ENCODE peak calls at places on chromosomes 7 and 10, in eight cellular contexts. One of them, this sample, is unnamed.
A peak's percentile ranks its signal among the peaks of the same experiment; 100 is the strongest.

GRCh38 chr7:151351967-151352366 is 10.4 kb downstream of the NUB1 start:
- DNase-seq in nephron progenitor cell: no peak
- DNase-seq in dorsolateral prefrontal cortex: no peak
- DNase-seq in A673: no peak
- DNase-seq in GM06990: peak; percentile 57
- DNase-seq in endothelial cell of umbilical vein: no peak
- DNase-seq in prostate gland: no peak
- DNase-seq in astrocyte: no peak
- DNase-seq in this sample: no peak

GRCh38 chr10:15211464-15211979 is 43.0 kb upstream of the NMT2 start:
- DNase-seq in nephron progenitor cell: no peak
- DNase-seq in dorsolateral prefrontal cortex: no peak
- DNase-seq in A673: no peak
- DNase-seq in GM06990: no peak
- DNase-seq in endothelial cell of umbilical vein: peak; percentile 19
- DNase-seq in prostate gland: no peak
- DNase-seq in astrocyte: peak; percentile 87
- DNase-seq in this sample: no peak

GRCh38 chr10:73232887-73233286 is 14.2 kb downstream of the DNAJC9 start:
- DNase-seq in nephron progenitor cell: no peak
- DNase-seq in dorsolateral prefrontal cortex: no peak
- DNase-seq in A673: no peak
- DNase-seq in GM06990: no peak
- DNase-seq in endothelial cell of umbilical vein: peak; percentile 6
- DNase-seq in prostate gland: no peak
- DNase-seq in astrocyte: no peak
- DNase-seq in this sample: no peak

GRCh38 chr7:100516135-100516812 is 22.7 kb upstream of the AGFG2 start:
- DNase-seq in nephron progenitor cell: no peak
- DNase-seq in dorsolateral prefrontal cortex: no peak
- DNase-seq in A673: peak; percentile 64
- DNase-seq in GM06990: peak; percentile 65
- DNase-seq in endothelial cell of umbilical vein: no peak
- DNase-seq in prostate gland: no peak
- DNase-seq in astrocyte: peak; percentile 95
- DNase-seq in this sample: no peak

GRCh38 chr10:34254596-34254995 is 560.5 kb downstream of the PARD3 start:
- DNase-seq in nephron progenitor cell: no peak
- DNase-seq in dorsolateral prefrontal cortex: no peak
- DNase-seq in A673: peak; percentile 28
- DNase-seq in GM06990: peak; percentile 55
- DNase-seq in endothelial cell of umbilical vein: peak; percentile 88
- DNase-seq in prostate gland: no peak
- DNase-seq in astrocyte: peak; percentile 75
- DNase-seq in this sample: no peak

GRCh38 chr7:120915314-120915713 is 35.3 kb upstream of the ING3 start:
- DNase-seq in nephron progenitor cell: no peak
- DNase-seq in dorsolateral prefrontal cortex: no peak
- DNase-seq in A673: no peak
- DNase-seq in GM06990: no peak
- DNase-seq in endothelial cell of umbilical vein: no peak
- DNase-seq in prostate gland: no peak
- DNase-seq in astrocyte: no peak
- DNase-seq in this sample: no peak

GRCh38 chr10:55803055-55803454 is 558.0 kb downstream of the ZWINT start:
- DNase-seq in nephron progenitor cell: no peak
- DNase-seq in dorsolateral prefrontal cortex: no peak
- DNase-seq in A673: no peak
- DNase-seq in GM06990: no peak
- DNase-seq in endothelial cell of umbilical vein: no peak
- DNase-seq in prostate gland: no peak
- DNase-seq in astrocyte: no peak
- DNase-seq in this sample: no peak

GRCh38 chr10:46096426-46096825 is 50.4 kb upstream of the MSMB start:
- DNase-seq in nephron progenitor cell: no peak
- DNase-seq in dorsolateral prefrontal cortex: no peak
- DNase-seq in A673: no peak
- DNase-seq in GM06990: no peak
- DNase-seq in endothelial cell of umbilical vein: no peak
- DNase-seq in prostate gland: no peak
- DNase-seq in astrocyte: no peak
- DNase-seq in this sample: no peak

GRCh38 chr10:116038259-116038658 is 234.7 kb downstream of the GFRA1 start:
- DNase-seq in nephron progenitor cell: no peak
- DNase-seq in dorsolateral prefrontal cortex: no peak
- DNase-seq in A673: peak; percentile 18
- DNase-seq in GM06990: no peak
- DNase-seq in endothelial cell of umbilical vein: no peak
- DNase-seq in prostate gland: peak; percentile 78
- DNase-seq in astrocyte: peak; percentile 34
- DNase-seq in this sample: no peak

GRCh38 chr10:91477236-91477635 is 67.1 kb downstream of the HECTD2 start:
- DNase-seq in nephron progenitor cell: no peak
- DNase-seq in dorsolateral prefrontal cortex: no peak
- DNase-seq in A673: no peak
- DNase-seq in GM06990: no peak
- DNase-seq in endothelial cell of umbilical vein: no peak
- DNase-seq in prostate gland: no peak
- DNase-seq in astrocyte: no peak
- DNase-seq in this sample: no peak

GRCh38 chr7:98251251-98251843 is 685 bp downstream of the TECPR1 start:
- DNase-seq in nephron progenitor cell: no peak
- DNase-seq in dorsolateral prefrontal cortex: peak; percentile 73
- DNase-seq in A673: no peak
- DNase-seq in GM06990: no peak
- DNase-seq in endothelial cell of umbilical vein: peak; percentile 60
- DNase-seq in prostate gland: peak; percentile 49
- DNase-seq in astrocyte: no peak
- DNase-seq in this sample: peak; percentile 90

GRCh38 chr10:89090760-89091455 is 100.3 kb downstream of the FAS start:
- DNase-seq in nephron progenitor cell: no peak
- DNase-seq in dorsolateral prefrontal cortex: no peak
- DNase-seq in A673: no peak
- DNase-seq in GM06990: no peak
- DNase-seq in endothelial cell of umbilical vein: no peak
- DNase-seq in prostate gland: no peak
- DNase-seq in astrocyte: peak; percentile 48
- DNase-seq in this sample: no peak

GRCh38 chr7:69373171-69374035 is 224.9 kb upstream of the AUTS2 start:
- DNase-seq in nephron progenitor cell: no peak
- DNase-seq in dorsolateral prefrontal cortex: no peak
- DNase-seq in A673: peak; percentile 67
- DNase-seq in GM06990: peak; percentile 9
- DNase-seq in endothelial cell of umbilical vein: no peak
- DNase-seq in prostate gland: no peak
- DNase-seq in astrocyte: peak; percentile 68
- DNase-seq in this sample: no peak

GRCh38 chr10:123993534-123994416 is 99.6 kb downstream of the CHST15 start:
- DNase-seq in nephron progenitor cell: no peak
- DNase-seq in dorsolateral prefrontal cortex: no peak
- DNase-seq in A673: no peak
- DNase-seq in GM06990: no peak
- DNase-seq in endothelial cell of umbilical vein: no peak
- DNase-seq in prostate gland: no peak
- DNase-seq in astrocyte: no peak
- DNase-seq in this sample: no peak

GRCh38 chr7:4792537-4793126 is 17.2 kb downstream of the AP5Z1 start:
- DNase-seq in nephron progenitor cell: peak; percentile 37
- DNase-seq in dorsolateral prefrontal cortex: no peak
- DNase-seq in A673: no peak
- DNase-seq in GM06990: no peak
- DNase-seq in endothelial cell of umbilical vein: peak; percentile 21
- DNase-seq in prostate gland: no peak
- DNase-seq in astrocyte: no peak
- DNase-seq in this sample: no peak

GRCh38 chr10:105800626-105801025 is 1159.5 kb downstream of the SORCS3 start:
- DNase-seq in nephron progenitor cell: no peak
- DNase-seq in dorsolateral prefrontal cortex: no peak
- DNase-seq in A673: peak; percentile 98
- DNase-seq in GM06990: no peak
- DNase-seq in endothelial cell of umbilical vein: no peak
- DNase-seq in prostate gland: no peak
- DNase-seq in astrocyte: peak; percentile 22
- DNase-seq in this sample: no peak

GRCh38 chr10:13924020-13924725 is 337.4 kb downstream of the PRPF18 start:
- DNase-seq in nephron progenitor cell: no peak
- DNase-seq in dorsolateral prefrontal cortex: no peak
- DNase-seq in A673: no peak
- DNase-seq in GM06990: no peak
- DNase-seq in endothelial cell of umbilical vein: peak; percentile 74
- DNase-seq in prostate gland: no peak
- DNase-seq in astrocyte: peak; percentile 95
- DNase-seq in this sample: no peak

GRCh38 chr7:6116216-6116615 is 85.0 kb downstream of the ANKRD61 start:
- DNase-seq in nephron progenitor cell: no peak
- DNase-seq in dorsolateral prefrontal cortex: no peak
- DNase-seq in A673: no peak
- DNase-seq in GM06990: no peak
- DNase-seq in endothelial cell of umbilical vein: no peak
- DNase-seq in prostate gland: no peak
- DNase-seq in astrocyte: peak; percentile 23
- DNase-seq in this sample: no peak

GRCh38 chr10:5071411-5072198 is 22.6 kb upstream of the AKR1C3 start:
- DNase-seq in nephron progenitor cell: no peak
- DNase-seq in dorsolateral prefrontal cortex: no peak
- DNase-seq in A673: peak; percentile 90
- DNase-seq in GM06990: no peak
- DNase-seq in endothelial cell of umbilical vein: peak; percentile 78
- DNase-seq in prostate gland: peak; percentile 44
- DNase-seq in astrocyte: peak; percentile 88
- DNase-seq in this sample: no peak

GRCh38 chr7:110775046-110775445 is 315.9 kb upstream of the LRRN3 start:
- DNase-seq in nephron progenitor cell: no peak
- DNase-seq in dorsolateral prefrontal cortex: no peak
- DNase-seq in A673: no peak
- DNase-seq in GM06990: no peak
- DNase-seq in endothelial cell of umbilical vein: no peak
- DNase-seq in prostate gland: no peak
- DNase-seq in astrocyte: peak; percentile 33
- DNase-seq in this sample: no peak

GRCh38 chr10:134743-135600 is at the start of gene ZMYND11:
- DNase-seq in nephron progenitor cell: peak; percentile 75
- DNase-seq in dorsolateral prefrontal cortex: peak; percentile 56
- DNase-seq in A673: peak; percentile 82
- DNase-seq in GM06990: peak; percentile 80
- DNase-seq in endothelial cell of umbilical vein: peak; percentile 54
- DNase-seq in prostate gland: peak; percentile 60
- DNase-seq in astrocyte: peak; percentile 39
- DNase-seq in this sample: peak; percentile 53

DNA sequence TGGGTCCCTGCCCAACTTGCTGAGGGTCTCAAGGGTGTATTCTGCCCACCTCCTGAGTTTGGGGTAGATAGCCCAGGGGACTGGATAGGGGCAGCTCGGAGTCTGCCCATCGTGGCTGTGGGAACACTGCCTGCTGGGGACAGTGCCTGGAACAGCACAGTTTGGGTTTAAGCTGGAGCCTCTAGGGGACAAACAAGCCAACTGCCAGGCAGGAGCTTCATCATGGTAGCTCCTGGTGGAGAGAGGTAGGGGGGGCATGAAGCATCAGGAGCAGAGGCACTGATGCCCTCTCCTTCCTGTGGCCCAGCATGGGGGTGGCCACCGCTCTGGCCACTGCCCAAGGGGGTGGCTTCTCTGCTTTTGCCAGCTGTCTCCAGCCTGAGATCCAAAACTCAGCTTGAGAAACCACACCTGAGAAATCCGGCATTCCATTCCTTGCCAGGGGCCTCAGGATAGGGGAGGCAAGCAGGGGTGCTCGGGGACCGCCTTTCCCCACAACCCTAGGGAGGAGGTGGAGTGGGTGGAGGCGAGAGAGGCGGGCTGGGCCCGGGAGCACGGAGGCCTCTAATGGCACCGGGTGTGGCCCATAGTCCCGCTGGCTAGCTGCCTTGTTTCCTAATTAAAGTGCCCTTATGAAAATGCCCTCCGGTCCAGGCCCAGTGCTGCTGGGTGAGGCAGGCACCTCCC is 47.6 kb downstream of the UNC5B start:
- DNase-seq in nephron progenitor cell: no peak
- DNase-seq in dorsolateral prefrontal cortex: no peak
- DNase-seq in A673: no peak
- DNase-seq in GM06990: no peak
- DNase-seq in endothelial cell of umbilical vein: no peak
- DNase-seq in prostate gland: peak; percentile 50
- DNase-seq in astrocyte: no peak
- DNase-seq in this sample: no peak
- TF ChIP-seq CTCF in nephron progenitor cell: no peak
- TF ChIP-seq CTCF in dorsolateral prefrontal cortex: no peak
- TF ChIP-seq CTCF in A673: no peak
- TF ChIP-seq CTCF in GM06990: no peak
- TF ChIP-seq CTCF in endothelial cell of umbilical vein: no peak
- TF ChIP-seq CTCF in prostate gland: no peak
- TF ChIP-seq CTCF in astrocyte: no peak
- TF ChIP-seq CTCF in this sample: peak; percentile 11

GRCh38 chr10:69883256-69883655 is 81.5 kb downstream of the COL13A1 start:
- DNase-seq in nephron progenitor cell: no peak
- DNase-seq in dorsolateral prefrontal cortex: no peak
- DNase-seq in A673: no peak
- DNase-seq in GM06990: no peak
- DNase-seq in endothelial cell of umbilical vein: no peak
- DNase-seq in prostate gland: no peak
- DNase-seq in astrocyte: no peak
- DNase-seq in this sample: no peak
- TF ChIP-seq CTCF in nephron progenitor cell: no peak
- TF ChIP-seq CTCF in dorsolateral prefrontal cortex: no peak
- TF ChIP-seq CTCF in A673: peak; percentile 30
- TF ChIP-seq CTCF in GM06990: no peak
- TF ChIP-seq CTCF in endothelial cell of umbilical vein: no peak
- TF ChIP-seq CTCF in prostate gland: no peak
- TF ChIP-seq CTCF in astrocyte: no peak
- TF ChIP-seq CTCF in this sample: no peak

GRCh38 chr10:112115781-112116385 is 67.7 kb downstream of the GPAM start:
- DNase-seq in nephron progenitor cell: peak; percentile 51
- DNase-seq in dorsolateral prefrontal cortex: no peak
- DNase-seq in A673: peak; percentile 58
- DNase-seq in GM06990: no peak
- DNase-seq in endothelial cell of umbilical vein: peak; percentile 27
- DNase-seq in prostate gland: no peak
- DNase-seq in astrocyte: no peak
- DNase-seq in this sample: no peak
- TF ChIP-seq CTCF in nephron progenitor cell: peak; percentile 69
- TF ChIP-seq CTCF in dorsolateral prefrontal cortex: peak; percentile 62
- TF ChIP-seq CTCF in A673: peak; percentile 92
- TF ChIP-seq CTCF in GM06990: peak; percentile 89
- TF ChIP-seq CTCF in endothelial cell of umbilical vein: peak; percentile 90
- TF ChIP-seq CTCF in prostate gland: no peak
- TF ChIP-seq CTCF in astrocyte: peak; percentile 51
- TF ChIP-seq CTCF in this sample: peak; percentile 57

DNA sequence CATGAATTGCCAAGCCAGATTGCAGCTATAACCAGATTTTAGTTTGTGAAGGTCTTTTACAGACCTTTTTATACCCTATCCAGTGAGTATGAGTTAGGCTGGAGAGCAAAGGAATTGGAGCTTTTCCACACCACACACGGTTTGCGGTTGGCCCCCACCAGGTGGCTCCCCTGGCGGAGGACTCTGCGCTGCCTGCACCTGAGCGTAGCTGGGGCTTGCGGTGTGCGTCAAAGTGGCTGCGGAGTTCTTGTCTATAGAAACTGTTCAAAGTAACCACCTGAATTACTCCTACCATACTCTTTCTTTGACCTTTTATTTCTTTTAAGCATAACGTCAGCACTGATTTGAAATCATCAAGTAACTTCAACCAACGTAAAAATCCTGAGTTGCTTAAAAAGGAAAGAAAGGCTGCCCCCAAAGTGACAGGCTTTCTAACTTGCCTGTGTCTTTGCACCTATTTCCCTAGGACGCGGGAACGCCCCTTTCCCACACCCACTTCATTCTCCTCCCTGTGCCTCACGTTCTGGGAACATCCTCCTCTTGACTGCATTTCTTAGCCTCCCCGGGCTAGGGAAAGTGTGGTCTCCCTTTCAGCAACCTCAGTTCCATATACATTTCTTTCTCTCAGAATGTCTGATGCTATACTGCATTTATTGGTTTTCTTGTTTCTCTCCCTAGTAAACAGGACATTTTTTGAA is 47.6 kb upstream of the TMEM72 start:
- DNase-seq in nephron progenitor cell: no peak
- DNase-seq in dorsolateral prefrontal cortex: no peak
- DNase-seq in A673: no peak
- DNase-seq in GM06990: no peak
- DNase-seq in endothelial cell of umbilical vein: no peak
- DNase-seq in prostate gland: no peak
- DNase-seq in astrocyte: peak; percentile 65
- DNase-seq in this sample: no peak
- TF ChIP-seq CTCF in nephron progenitor cell: peak; percentile 20
- TF ChIP-seq CTCF in dorsolateral prefrontal cortex: no peak
- TF ChIP-seq CTCF in A673: no peak
- TF ChIP-seq CTCF in GM06990: peak; percentile 7
- TF ChIP-seq CTCF in endothelial cell of umbilical vein: no peak
- TF ChIP-seq CTCF in prostate gland: no peak
- TF ChIP-seq CTCF in astrocyte: no peak
- TF ChIP-seq CTCF in this sample: no peak

This sample was measured in D721Med.